ENCODE peak calls at places on chromosomes 11 and 22, in ten cellular contexts. N is suprapubic skin, U is A549, P is ovary, F is stomach, T is H1, D is transverse colon, L is tibial nerve, V is K562, E is SK-N-SH. I is an unnamed sample.

GRCh38 chr11:61541568-61541967 is 33.0 kb downstream of the LRRC10B start:
- DNase-seq in F (no peak), E (peak), L (no peak), N (no peak), T (no peak), P (peak), U (peak), D (no peak), V (peak), I (no peak)

GRCh38 chr11:114340311-114341131 is 44.3 kb downstream of the NNMT start:
- DNase-seq in V (peak), F (peak), L (peak), D (peak), E (peak), N (no peak), U (peak), P (peak), T (peak), I (peak)

GRCh38 chr22:38623357-38623756 is 32.8 kb downstream of the FAM227A start:
- DNase-seq in T (no peak), N (no peak), F (no peak), E (no peak), D (no peak), U (no peak), P (no peak), V (no peak), L (no peak), I (no peak)

GRCh38 chr11:27282806-27283205 is 80.2 kb downstream of the CCDC34 start:
- DNase-seq in N (no peak), D (no peak), T (no peak), P (peak), U (peak), V (no peak), F (no peak), L (no peak), E (no peak), I (no peak)

GRCh38 chr11:9160166-9160565 is 68.8 kb upstream of the SCUBE2 start:
- DNase-seq in V (no peak), N (no peak), F (no peak), E (no peak), P (no peak), D (no peak), T (no peak), L (no peak), U (no peak), I (no peak)

GRCh38 chr11:71428861-71429435 is 19.2 kb downstream of the DHCR7 start:
- DNase-seq in E (no peak), N (peak), P (peak), D (no peak), V (no peak), U (no peak), L (peak), T (no peak), F (peak), I (no peak)

GRCh38 chr11:35554491-35555237 is 29.2 kb upstream of the PAMR1 start:
- DNase-seq in D (no peak), U (peak), P (no peak), V (no peak), F (no peak), E (no peak), T (no peak), L (no peak), N (no peak), I (no peak)

GRCh38 chr11:93972790-93973189 is 48.4 kb upstream of the HEPHL1 start:
- DNase-seq in N (no peak), D (no peak), U (no peak), P (no peak), T (no peak), F (no peak), V (no peak), E (no peak), L (no peak), I (no peak)

GRCh38 chr22:44668190-44668885 is 33.7 kb upstream of the PRR5 start:
- DNase-seq in D (no peak), U (no peak), F (no peak), N (no peak), V (peak), P (no peak), L (no peak), T (peak), E (peak), I (peak)

GRCh38 chr11:130181295-130182272 is 22.0 kb downstream of the ST14 start:
- DNase-seq in L (no peak), D (peak), V (no peak), P (no peak), U (peak), F (peak), N (no peak), E (no peak), T (no peak), I (no peak)

GRCh38 chr22:46547179-46547882 is 9.9 kb upstream of the CELSR1 start:
- DNase-seq in F (no peak), P (no peak), N (no peak), E (no peak), L (no peak), T (no peak), V (no peak), U (peak), D (no peak), I (no peak)

GRCh38 chr11:33125025-33125424 is 36.3 kb downstream of the CSTF3 start:
- DNase-seq in V (no peak), D (no peak), U (no peak), N (no peak), F (no peak), L (no peak), P (no peak), T (no peak), E (no peak), I (no peak)

GRCh38 chr11:65572356-65573043 is at the start of gene FAM89B:
- DNase-seq in U (peak), T (peak), F (peak), L (peak), D (peak), P (peak), N (peak), E (peak), V (peak), I (peak)

GRCh38 chr11:3164540-3165151 is 464 bp downstream of the OSBPL5 start:
- DNase-seq in P (no peak), V (peak), D (peak), E (peak), F (no peak), U (no peak), N (peak), L (no peak), T (no peak), I (peak)

DNA sequence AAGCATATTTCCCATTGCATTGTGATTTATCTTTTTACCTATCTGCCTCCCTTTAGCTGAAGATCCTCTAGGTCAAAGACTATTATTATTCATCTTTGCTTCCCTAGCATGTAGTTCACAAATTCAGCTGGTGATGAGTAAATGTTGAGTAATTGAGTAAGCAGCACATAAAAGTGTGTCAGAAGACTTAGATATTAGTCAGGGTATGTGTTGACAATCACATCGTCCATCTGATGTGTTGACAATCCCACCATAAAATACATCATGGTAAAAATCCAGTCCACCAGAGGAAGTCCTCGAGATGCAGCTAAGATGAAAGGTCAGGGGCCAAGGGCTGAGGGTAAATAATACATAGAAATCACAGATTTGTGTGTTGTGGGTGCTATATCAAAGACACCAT is 22.9 kb upstream of the ABTB2 start:
- DNase-seq in F (no peak), V (no peak), U (peak), D (no peak), N (no peak), P (no peak), T (no peak), L (no peak), E (no peak), I (no peak)
- TF ChIP-seq EP300 in F (no peak), V (no peak), U (peak), D (no peak), N (no peak), P (no peak), T (no peak), L (no peak), E (peak), I (no peak)

DNA sequence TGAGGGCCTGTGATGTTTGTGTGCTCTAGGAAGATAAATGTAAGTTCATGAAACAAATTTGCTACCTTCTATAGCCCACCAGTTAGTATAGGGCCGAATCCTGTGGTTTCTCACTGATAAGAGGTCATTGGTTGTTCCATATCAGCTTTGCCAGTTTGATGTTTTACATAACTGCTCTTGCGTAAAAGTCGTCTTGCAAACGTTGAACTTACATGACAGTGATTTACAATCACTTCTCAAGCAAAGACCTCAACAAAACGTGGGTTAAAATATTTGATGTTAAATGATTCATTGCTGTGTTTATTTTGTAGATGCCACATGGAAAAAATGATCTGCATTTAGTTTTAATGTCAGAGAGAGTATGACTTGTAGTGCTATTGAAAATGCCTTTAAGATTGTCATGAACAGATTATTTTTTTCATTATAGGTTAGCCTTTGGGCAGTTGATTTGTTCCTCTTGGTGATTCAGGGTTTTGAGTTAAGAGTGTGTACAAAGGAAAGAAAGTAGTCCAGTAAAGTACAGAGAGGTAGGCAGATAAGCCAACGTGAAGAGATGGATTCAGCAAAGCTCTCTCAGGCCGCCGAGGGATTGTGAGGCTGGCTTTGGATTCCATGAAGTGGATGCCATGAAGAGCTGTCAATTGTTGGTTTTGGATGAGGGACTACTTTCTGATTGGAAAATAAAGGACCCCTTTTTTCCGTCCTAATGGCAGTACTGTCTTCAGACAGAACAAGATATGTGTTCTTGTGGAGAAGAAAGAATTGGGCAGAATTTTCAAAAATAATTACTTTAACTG is 2.6 kb downstream of the EWSR1 start:
- DNase-seq in U (peak), F (no peak), E (no peak), T (no peak), L (no peak), N (no peak), D (no peak), V (no peak), P (no peak), I (no peak)
- H3K27ac ChIP-seq in U (peak), F (no peak), E (no peak), T (no peak), L (peak), N (no peak), D (peak), V (no peak), P (no peak), I (peak)

GRCh38 chr11:104254347-104254746 is 90.4 kb upstream of the PDGFD start:
- DNase-seq in T (peak), P (peak), F (peak), L (no peak), V (peak), U (peak), E (peak), D (no peak), N (no peak), I (no peak)
- TF ChIP-seq EP300 in T (no peak), P (no peak), F (no peak), L (no peak), V (no peak), U (no peak), E (no peak), D (no peak), N (no peak), I (no peak)

GRCh38 chr22:43440556-43440955 is 28.7 kb downstream of the MPPED1 start:
- DNase-seq in L (no peak), U (no peak), P (no peak), F (no peak), N (no peak), T (no peak), E (no peak), V (no peak), D (no peak), I (no peak)

GRCh38 chr22:43439368-43440102 is 27.7 kb downstream of the MPPED1 start:
- DNase-seq in P (no peak), T (no peak), F (no peak), U (no peak), D (no peak), N (peak), L (no peak), E (no peak), V (no peak), I (no peak)

GRCh38 chr22:43441216-43441615 is 29.4 kb downstream of the MPPED1 start:
- DNase-seq in E (no peak), U (no peak), F (no peak), D (no peak), V (no peak), T (no peak), P (no peak), N (no peak), L (no peak), I (no peak)

GRCh38 chr22:43438666-43439347 is 27.0 kb downstream of the MPPED1 start:
- DNase-seq in N (peak), T (no peak), U (no peak), F (no peak), L (no peak), E (no peak), V (no peak), P (no peak), D (no peak), I (no peak)

DNA sequence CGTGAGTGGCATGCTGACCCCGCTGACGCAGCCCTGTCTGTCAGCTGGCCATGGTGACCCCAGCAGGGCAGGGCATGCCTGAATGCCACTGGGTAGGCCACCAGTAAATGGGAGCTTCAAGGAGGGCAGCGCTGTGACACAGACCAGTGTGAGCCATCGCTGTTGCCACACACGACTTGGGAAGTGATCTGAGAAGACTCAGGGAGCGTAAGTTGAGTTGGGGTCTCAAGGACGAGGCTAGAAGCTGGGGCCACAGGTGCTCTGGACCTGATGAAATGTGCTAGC is 28.2 kb downstream of the MPPED1 start:
- DNase-seq in N (no peak), P (no peak), D (no peak), L (no peak), T (no peak), V (no peak), F (no peak), E (no peak), U (no peak), I (no peak)
- H3K27ac ChIP-seq in N (no peak), P (no peak), D (no peak), L (no peak), T (no peak), V (no peak), F (no peak), E (no peak), U (no peak), I (no peak)

DNA sequence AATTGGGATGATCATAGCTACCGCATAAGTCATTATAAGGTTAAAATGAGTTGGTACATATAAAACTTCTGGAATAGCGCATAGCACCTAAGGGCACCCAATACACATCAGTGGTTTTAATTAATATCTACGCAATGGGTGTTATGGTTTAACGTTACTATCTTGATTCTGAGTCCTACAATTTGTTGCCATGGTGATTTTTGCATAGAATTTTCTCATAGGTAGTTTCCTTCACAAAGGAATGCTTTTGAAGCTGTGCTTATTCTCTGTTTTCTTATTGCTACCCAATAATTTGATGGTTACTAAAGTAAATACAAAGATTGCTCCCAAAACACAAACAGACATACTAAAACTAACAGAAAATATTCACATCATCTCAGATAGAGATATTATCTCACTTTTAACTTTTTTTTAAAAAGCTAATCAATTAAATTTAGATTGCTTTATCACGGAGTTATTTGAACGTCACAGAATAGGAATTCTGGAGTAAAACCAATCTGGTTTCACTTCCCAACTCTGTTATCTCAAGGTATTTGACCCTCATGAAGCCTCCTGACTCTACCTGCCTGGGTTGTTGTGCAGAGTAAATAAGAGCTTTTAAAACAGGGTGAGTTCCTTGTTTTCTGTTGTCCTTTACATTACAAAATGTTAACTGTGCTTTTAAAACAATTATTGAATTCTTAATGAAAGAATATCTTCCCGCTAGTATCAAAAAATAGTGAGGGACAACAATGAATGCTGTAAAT is 635.5 kb upstream of the CCDC90B start:
- DNase-seq in E (no peak), U (no peak), D (no peak), F (no peak), P (no peak), V (no peak), N (no peak), T (no peak), L (no peak), I (no peak)
- TF ChIP-seq EP300 in E (no peak), U (no peak), D (no peak), F (no peak), P (no peak), V (no peak), N (no peak), T (no peak), L (no peak), I (no peak)

GRCh38 chr11:127219704-127220103 is 219.1 kb upstream of the KIRREL3 start:
- DNase-seq in P (no peak), T (no peak), U (no peak), D (no peak), F (no peak), L (no peak), V (no peak), E (no peak), N (no peak), I (no peak)
- H3K27ac ChIP-seq in P (no peak), T (no peak), U (no peak), D (no peak), F (no peak), L (no peak), V (no peak), E (no peak), N (no peak), I (no peak)

DNA sequence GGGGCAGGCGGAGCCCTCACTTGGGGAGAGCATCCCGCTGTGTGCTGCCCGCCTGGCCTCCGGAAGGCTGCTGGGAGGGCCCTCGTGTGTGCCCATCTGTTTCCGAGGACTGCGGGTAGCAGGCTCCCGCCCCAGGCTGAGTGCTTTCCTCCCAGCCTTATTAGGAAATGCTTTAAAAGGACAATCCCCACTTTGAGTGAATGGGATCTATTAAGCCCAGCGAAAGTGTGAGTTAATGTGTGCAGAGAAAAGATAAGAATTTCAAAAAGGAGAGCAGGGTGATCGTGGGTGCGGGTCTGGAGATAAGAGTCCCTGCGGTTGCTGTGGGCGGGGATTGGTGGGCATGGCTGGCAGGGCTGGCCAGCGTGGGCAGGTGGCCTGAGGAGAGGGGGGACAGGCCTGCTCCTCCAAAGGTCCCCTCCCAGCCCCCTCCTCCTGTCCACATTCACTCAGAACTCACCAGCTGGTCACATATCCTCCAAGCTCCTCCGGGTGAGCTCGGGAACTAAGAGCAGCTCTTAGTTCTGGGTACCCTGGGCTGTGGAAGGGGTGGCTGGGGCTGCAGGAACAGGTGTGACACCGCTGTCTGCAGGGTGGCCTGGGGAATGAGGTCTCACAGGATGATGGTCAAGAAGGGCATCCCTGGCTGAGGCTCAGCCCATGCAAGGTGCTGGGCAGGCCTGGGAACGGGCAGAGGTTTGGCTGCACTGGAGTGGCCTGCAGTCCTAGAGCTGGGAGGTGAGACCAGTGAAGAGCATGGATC is 1260.3 kb downstream of the BRD1 start:
- DNase-seq in V (no peak), F (no peak), P (no peak), U (no peak), T (no peak), D (no peak), E (peak), N (no peak), L (no peak), I (no peak)
- TF ChIP-seq EP300 in V (no peak), F (no peak), P (no peak), U (no peak), T (no peak), D (no peak), E (no peak), N (no peak), L (no peak), I (no peak)